ENCODE peak calls at places on chromosome 13, in four cellular contexts. R, L, H and X are unnamed samples.

GRCh38 chr13:27728271-27728670 is 64.0 kb upstream of the GSX1 start:
- DNase-seq in L (no peak), R (no peak), H (no peak), X (no peak)

GRCh38 chr13:41263261-41263971 is at the start of gene MTRF1:
- DNase-seq in L (peak; percentile 80), H (peak; percentile 81), R (peak; percentile 75), X (peak; percentile 85)

GRCh38 chr13:59746291-59746962 is 417.3 kb downstream of the DIAPH3 start:
- DNase-seq in L (no peak), H (peak; percentile 23), R (peak; percentile 50), X (peak; percentile 2)

GRCh38 chr13:26601669-26602068 is 44.2 kb downstream of the WASF3 start:
- DNase-seq in H (peak; percentile 24), R (peak; percentile 64), L (no peak), X (peak; percentile 11)

GRCh38 chr13:95456837-95457236 is 95.7 kb upstream of the CLDN10 start:
- DNase-seq in L (no peak), H (no peak), R (no peak), X (no peak)

GRCh38 chr13:113791761-113792160 is 32.7 kb downstream of the TMEM255B start:
- DNase-seq in L (no peak), R (no peak), H (no peak), X (no peak)

GRCh38 chr13:112068531-112069062 is 1.6 kb downstream of the SOX1 start:
- DNase-seq in H (no peak), R (no peak), L (no peak), X (no peak)

GRCh38 chr13:110563463-110563774 is 1.9 kb upstream of the RAB20 start:
- DNase-seq in L (no peak), H (no peak), R (no peak), X (no peak)

GRCh38 chr13:82772802-82773201 is 1109.5 kb downstream of the SLITRK1 start:
- DNase-seq in L (no peak), R (peak; percentile 77), H (peak; percentile 27), X (peak; percentile 3)

GRCh38 chr13:50323440-50324070 is 308.3 kb downstream of the KCNRG start:
- DNase-seq in H (peak; percentile 80), R (peak; percentile 99), L (no peak), X (peak; percentile 55)

GRCh38 chr13:113584870-113585671 is 518 bp downstream of the TFDP1 start:
- DNase-seq in R (peak; percentile 3), L (no peak), H (no peak), X (peak; percentile 16)

GRCh38 chr13:106277483-106278154 is 257.8 kb downstream of the EFNB2 start:
- DNase-seq in R (no peak), H (no peak), L (no peak), X (no peak)

GRCh38 chr13:110382229-110382628 is 75.1 kb downstream of the COL4A2 start:
- DNase-seq in H (peak; percentile 92), L (no peak), R (peak; percentile 95), X (peak; percentile 71)

GRCh38 chr13:27370305-27370853 is 54.0 kb upstream of the GTF3A start:
- DNase-seq in H (no peak), L (no peak), R (no peak), X (no peak)

GRCh38 chr13:26062853-26063444 is 11.1 kb upstream of the SHISA2 start:
- DNase-seq in L (no peak), H (peak; percentile 77), R (peak; percentile 43), X (peak; percentile 71)

GRCh38 chr13:108269601-108270328 is at the start of gene TNFSF13B:
- DNase-seq in H (peak; percentile 53), L (peak; percentile 70), R (peak; percentile 46), X (peak; percentile 20)

GRCh38 chr13:65783383-65783782 is 1446.8 kb downstream of the PCDH9 start:
- DNase-seq in R (no peak), L (no peak), H (no peak), X (no peak)

DNA sequence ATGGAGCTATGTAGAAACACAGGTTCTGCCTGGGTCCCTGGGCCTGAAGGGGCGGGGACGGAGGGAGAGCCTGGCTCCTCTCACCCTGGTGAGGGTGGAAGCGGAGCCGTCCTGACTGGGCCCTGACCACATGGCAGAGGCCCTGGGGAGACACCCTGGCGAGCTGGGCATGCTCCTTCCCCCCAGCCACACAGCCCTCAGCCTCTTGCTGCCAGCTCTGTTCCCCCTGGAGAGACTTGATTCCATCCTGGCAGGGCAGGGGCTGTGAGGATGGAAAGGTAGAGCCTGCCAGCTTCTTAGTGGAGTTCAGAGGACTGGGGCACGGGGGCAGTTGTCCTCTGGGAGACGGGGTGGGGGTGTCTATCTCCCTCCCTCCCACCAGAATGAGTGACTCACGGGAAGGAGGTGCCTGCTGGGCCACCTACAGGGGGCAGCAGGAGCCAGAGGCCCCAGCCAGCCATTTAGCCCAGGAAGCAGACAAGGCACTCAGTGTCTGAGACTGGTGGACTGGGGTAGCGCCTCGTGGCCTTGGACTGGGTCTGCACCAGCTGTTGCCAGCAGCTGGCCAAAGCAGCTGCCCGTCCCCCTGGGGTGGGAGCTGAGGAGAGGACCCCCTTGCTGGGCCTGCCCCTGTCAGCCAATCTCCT is 22.8 kb upstream of the RNF17 start:
- DNase-seq in L (no peak), H (no peak), R (no peak), X (peak; percentile 33)
- TF ChIP-seq CTCF in L (no peak), H (peak; percentile 5), R (peak; percentile 29), X (peak; percentile 25)

DNA sequence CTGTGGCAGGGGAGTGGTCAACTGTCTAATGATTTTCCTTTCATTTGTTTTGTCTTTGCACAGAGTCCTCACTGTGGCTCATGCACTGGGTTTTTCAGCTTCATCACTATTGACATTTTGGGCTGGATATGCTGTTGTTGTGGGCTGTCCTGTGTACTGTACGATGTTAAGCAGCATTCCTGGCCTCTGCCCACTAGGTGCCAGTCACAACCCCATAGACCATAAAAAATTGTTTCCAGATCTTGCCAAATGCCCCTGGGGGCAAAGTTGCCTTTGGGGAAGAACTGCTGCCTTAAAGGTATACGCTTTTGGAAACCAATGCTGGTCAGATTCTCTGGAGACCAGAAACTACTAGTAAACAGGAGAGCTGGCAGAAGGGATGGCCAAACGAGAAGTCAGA is 310.4 kb downstream of the SPRY2 start:
- DNase-seq in L (peak; percentile 64), R (peak; percentile 42), H (peak; percentile 44), X (peak; percentile 84)
- TF ChIP-seq CTCF in L (peak; percentile 52), R (peak; percentile 25), H (peak; percentile 35), X (peak; percentile 63)

DNA sequence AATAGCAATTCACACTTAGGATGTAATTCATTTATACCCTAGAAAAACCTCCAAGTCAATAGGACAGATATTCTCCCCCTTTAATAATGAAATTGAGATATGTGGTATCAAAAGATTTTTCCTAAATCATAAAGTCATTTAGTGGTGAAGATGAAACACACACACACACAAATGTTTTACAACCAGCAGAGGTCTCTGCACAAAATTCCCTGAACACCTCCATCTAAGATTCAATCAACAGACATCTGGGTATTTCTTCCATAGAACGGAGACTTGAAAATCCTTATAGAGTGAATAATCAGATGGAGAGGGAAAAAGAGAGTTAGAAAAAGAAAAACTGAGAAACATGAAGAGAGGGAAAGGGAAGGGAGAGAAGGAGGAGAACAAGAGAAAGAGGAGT is 52.8 kb downstream of the MYCBP2 start:
- DNase-seq in H (no peak), L (no peak), R (no peak), X (no peak)
- TF ChIP-seq CTCF in H (no peak), L (peak; percentile 12), R (no peak), X (no peak)

DNA sequence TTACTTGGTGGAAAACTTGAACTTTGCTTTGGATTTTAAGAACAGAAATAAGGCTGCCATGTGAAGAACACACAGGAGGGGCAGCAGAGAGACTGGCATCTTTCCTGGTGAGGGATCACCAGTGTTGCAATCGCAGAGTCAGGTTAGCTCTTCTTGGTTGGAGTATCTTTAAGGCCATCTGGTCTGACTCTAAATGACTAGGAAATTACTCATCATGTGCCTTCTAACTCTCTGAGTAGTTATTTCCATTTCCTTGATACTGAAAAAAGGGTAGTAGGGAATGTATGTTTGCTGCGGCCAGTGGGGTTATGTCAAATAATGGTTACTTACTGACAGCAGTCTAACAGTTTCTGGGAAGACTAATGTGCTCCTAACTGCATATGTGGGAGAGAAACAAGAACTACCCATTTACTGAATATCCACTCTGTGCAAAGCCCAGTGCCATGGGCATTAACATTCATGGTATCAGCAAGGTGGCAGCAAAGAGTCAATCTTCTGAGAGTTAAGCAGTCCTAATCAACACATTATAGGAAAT is 122.1 kb downstream of the COG6 start:
- DNase-seq in H (peak; percentile 87), R (peak; percentile 98), L (no peak), X (peak; percentile 90)
- TF ChIP-seq CTCF in H (peak; percentile 53), R (peak; percentile 82), L (no peak), X (peak; percentile 23)

GRCh38 chr13:24613755-24614154 is 66.5 kb upstream of the ATP12A start:
- DNase-seq in H (no peak), L (no peak), R (no peak), X (no peak)
- TF ChIP-seq CTCF in H (no peak), L (no peak), R (no peak), X (no peak)